ENCODE peak calls at places on chromosomes 13 and 19, in six cellular contexts. X is transverse colon, Y is heart left ventricle, W is cardiac muscle cell, P is breast epithelium, I is psoas muscle. D is an unnamed sample.

GRCh38 chr19:46732172-46732938 is 13.5 kb upstream of the FKRP start:
- DNase-seq in X (no peak), Y (no peak), W (no peak), P (no peak), I (peak; percentile 44), D (no peak)

GRCh38 chr19:11849264-11849615 is 714 bp downstream of the ZNF439 start:
- DNase-seq in X (no peak), Y (no peak), W (no peak), P (no peak), I (no peak), D (no peak)

GRCh38 chr13:75687145-75687763 is 51.1 kb downstream of the LMO7 start:
- DNase-seq in X (no peak), Y (no peak), W (peak; percentile 49), P (no peak), I (no peak), D (no peak)

GRCh38 chr13:29743229-29743786 is 107.1 kb downstream of the UBL3 start:
- DNase-seq in X (peak; percentile 26), Y (no peak), W (no peak), P (peak; percentile 52), I (peak; percentile 80), D (peak; percentile 38)

GRCh38 chr13:25231537-25231936 is 55.8 kb downstream of the MTMR6 start:
- DNase-seq in X (no peak), Y (no peak), W (no peak), P (no peak), I (no peak), D (no peak)

GRCh38 chr19:11195169-11195568 is 2.2 kb downstream of the KANK2 start:
- DNase-seq in X (no peak), Y (peak; percentile 47), W (no peak), P (no peak), I (peak; percentile 66), D (no peak)

GRCh38 chr19:14155371-14155770 is 19.0 kb upstream of the ASF1B start:
- DNase-seq in X (no peak), Y (no peak), W (no peak), P (no peak), I (no peak), D (no peak)

GRCh38 chr13:23411220-23411619 is 22.3 kb downstream of the SACS start:
- DNase-seq in X (no peak), Y (no peak), W (no peak), P (no peak), I (no peak), D (no peak)

GRCh38 chr13:87942204-87942603 is 271.0 kb downstream of the SLITRK5 start:
- DNase-seq in X (no peak), Y (no peak), W (no peak), P (no peak), I (no peak), D (no peak)

GRCh38 chr19:799076-799881 is 2.0 kb downstream of the PTBP1 start:
- DNase-seq in X (peak; percentile 37), Y (peak; percentile 21), W (peak; percentile 59), P (no peak), I (no peak), D (peak; percentile 77)

GRCh38 chr19:40519352-40520322 is 52.8 kb downstream of the SPTBN4 start:
- DNase-seq in X (no peak), Y (no peak), W (no peak), P (no peak), I (peak; percentile 63), D (peak; percentile 81)

GRCh38 chr13:28659611-28659970 is 661 bp downstream of the POMP start:
- DNase-seq in X (no peak), Y (no peak), W (no peak), P (no peak), I (no peak), D (no peak)

DNA sequence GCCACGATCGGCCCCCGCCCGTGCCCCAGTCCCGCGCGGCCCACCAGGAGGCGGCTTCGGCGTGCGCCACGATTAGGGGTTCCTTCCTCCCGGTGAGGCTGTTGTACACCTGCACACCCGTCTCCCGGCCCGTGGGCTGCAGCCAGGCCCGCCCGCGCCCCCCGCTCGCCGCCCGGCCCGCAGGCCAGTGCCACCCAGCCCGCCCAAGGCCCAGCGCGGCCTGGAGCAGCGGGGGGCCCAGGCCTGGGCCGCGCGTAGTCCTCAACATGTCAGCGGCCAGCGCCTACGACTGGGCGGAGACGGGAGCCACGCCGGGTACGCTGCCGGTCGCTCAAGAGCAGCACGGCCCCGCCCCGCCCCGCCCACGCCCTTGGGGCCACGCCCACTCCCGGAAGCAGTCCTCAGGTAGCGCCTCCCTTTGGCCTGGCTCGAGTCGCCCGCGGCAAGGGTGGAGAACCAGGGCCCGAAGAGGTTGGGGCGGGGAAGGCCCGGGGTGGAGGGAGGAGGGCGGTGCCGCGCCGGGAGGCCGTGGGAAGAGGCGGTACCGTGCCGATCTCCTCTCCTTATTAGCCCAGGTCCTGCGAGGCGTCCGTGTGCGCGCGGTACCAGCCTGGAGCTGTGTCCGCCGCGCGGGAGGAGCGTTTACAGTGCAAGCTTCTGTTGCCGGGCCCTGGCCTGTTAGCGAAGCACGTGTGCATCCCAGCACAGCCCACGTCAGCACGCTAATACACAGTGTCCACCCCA is at the start of gene CARS2:
- DNase-seq in X (peak; percentile 98), Y (peak; percentile 95), W (peak; percentile 96), P (peak; percentile 98), I (peak; percentile 98), D (peak; percentile 99)
- TF ChIP-seq CTCF in X (peak; percentile 1), Y (no peak), W (no peak), P (no peak), I (no peak), D (peak; percentile 18)

GRCh38 chr13:39957868-39958676 is 302.6 kb downstream of the COG6 start:
- DNase-seq in X (no peak), Y (no peak), W (no peak), P (no peak), I (no peak), D (no peak)
- H3K36me3 ChIP-seq in X (no peaks in the 10 kb centered on the region), Y (no peaks in the 10 kb centered on the region), W (no peaks in the 10 kb centered on the region), P (no peaks in the 10 kb centered on the region), I (no peaks in the 10 kb centered on the region), D (no peaks in the 10 kb centered on the region)

DNA sequence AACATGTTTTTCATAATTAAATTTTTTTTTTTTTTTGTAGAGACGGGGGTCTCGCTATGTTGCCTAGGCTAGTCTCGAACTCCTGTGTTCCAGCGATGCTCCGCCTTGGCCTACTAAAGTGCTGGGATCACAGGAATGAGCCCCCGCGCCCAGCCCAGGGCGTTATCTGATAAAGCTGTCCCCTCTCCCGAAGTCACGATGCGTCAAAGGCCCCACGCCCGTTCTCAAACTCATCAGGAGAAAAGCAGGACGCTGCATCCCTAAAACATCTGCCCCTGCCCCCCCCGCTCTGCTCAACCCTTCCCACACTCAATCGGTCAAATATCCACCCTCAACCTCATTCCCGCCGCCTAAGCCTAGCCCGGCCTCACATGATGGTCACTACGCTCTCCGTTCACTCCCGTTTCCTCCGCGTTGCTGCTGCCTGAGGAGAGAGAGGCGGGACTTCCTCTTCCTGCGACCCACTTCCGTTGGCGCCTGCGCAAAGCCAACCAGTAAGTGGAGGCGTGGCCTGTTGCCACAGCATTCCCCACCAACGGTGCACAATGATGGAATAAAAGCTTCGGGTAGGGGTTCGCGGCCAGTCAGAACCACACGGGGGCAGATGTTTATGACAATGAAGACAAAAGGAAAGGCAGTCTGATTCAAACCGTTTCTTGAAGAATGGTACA is at the start of gene SNRPD2:
- DNase-seq in X (peak; percentile 95), Y (peak; percentile 93), W (peak; percentile 96), P (peak; percentile 93), I (peak; percentile 97), D (peak; percentile 98)
- TF ChIP-seq CTCF in X (no peak), Y (no peak), W (no peak), P (no peak), I (no peak), D (peak; percentile 14)

DNA sequence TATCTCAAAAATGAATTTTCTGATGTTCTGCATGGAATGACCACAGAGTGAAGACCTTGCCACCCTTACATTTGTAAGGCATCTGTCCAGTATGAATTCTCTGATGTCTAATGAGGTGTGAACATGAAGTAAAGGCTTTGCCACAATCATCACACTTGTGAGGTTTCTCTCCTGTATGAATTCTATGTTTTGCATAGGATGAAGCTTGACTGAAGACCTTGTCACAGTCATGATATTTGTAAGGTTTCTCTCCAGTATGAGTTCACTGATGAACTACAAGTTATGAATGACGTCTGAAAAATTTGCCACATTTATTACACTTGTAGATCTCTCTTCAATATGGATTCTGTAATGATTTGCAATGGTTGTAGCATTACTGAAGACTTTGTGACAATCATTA is 13.3 kb downstream of the ZNF816 start:
- DNase-seq in X (no peak), Y (no peak), W (no peak), P (no peak), I (no peak), D (no peak)
- H3K36me3 ChIP-seq in X (peaks cover 61% of the 10 kb centered on the region), Y (peaks cover 37% of the 10 kb centered on the region), W (peaks cover 26% of the 10 kb centered on the region), P (peaks cover 9% of the 10 kb centered on the region), I (peaks cover 9% of the 10 kb centered on the region), D (peaks cover 59% of the 10 kb centered on the region)

GRCh38 chr19:19530423-19530804 is 1.7 kb downstream of the YJEFN3 start:
- DNase-seq in X (no peak), Y (no peak), W (no peak), P (no peak), I (no peak), D (peak; percentile 79)
- TF ChIP-seq CTCF in X (no peak), Y (no peak), W (no peak), P (no peak), I (no peak), D (no peak)

D was measured in endodermal cell.